ENCODE peak calls at places on chromosome 11, in ten cellular contexts. B, J, A, F, M, V, Q, X, Z and P are unnamed samples.

GRCh38 chr11:59891781-59892181 is 13.2 kb downstream of the OOSP3 start:
- DNase-seq in B (no peak), J (no peak), A (peak; percentile 79), F (no peak), M (no peak), V (no peak), Q (no peak), X (peak; percentile 11), Z (no peak), P (no peak)

GRCh38 chr11:25734592-25735211 is 597.2 kb upstream of the ANO3 start:
- DNase-seq in B (no peak), J (no peak), A (peak; percentile 88), F (no peak), M (no peak), V (no peak), Q (no peak), X (no peak), Z (no peak), P (no peak)

GRCh38 chr11:89458646-89459045 is 32.5 kb downstream of the NOX4 start:
- DNase-seq in B (no peak), J (no peak), A (no peak), F (no peak), M (no peak), V (no peak), Q (no peak), X (no peak), Z (no peak), P (no peak)

GRCh38 chr11:26231252-26231661 is 100.7 kb upstream of the ANO3 start:
- DNase-seq in B (no peak), J (no peak), A (no peak), F (no peak), M (no peak), V (no peak), Q (no peak), X (no peak), Z (no peak), P (no peak)

GRCh38 chr11:63491240-63491587 is 247 bp upstream of the PLAAT5 start:
- DNase-seq in B (no peak), J (no peak), A (no peak), F (no peak), M (no peak), V (no peak), Q (no peak), X (no peak), Z (no peak), P (no peak)

GRCh38 chr11:96161271-96162089 is 181.5 kb downstream of the MAML2 start:
- DNase-seq in B (no peak), J (no peak), A (peak; percentile 37), F (no peak), M (no peak), V (no peak), Q (no peak), X (no peak), Z (no peak), P (no peak)

GRCh38 chr11:70483077-70483861 is 84.9 kb downstream of the CTTN start:
- DNase-seq in B (peak; percentile 68), J (no peak), A (peak; percentile 43), F (peak; percentile 14), M (no peak), V (peak; percentile 60), Q (peak; percentile 83), X (peak; percentile 37), Z (peak; percentile 55), P (peak; percentile 6)

GRCh38 chr11:61885166-61885778 is 6.1 kb downstream of the FADS3 start:
- DNase-seq in B (no peak), J (no peak), A (no peak), F (no peak), M (no peak), V (no peak), Q (no peak), X (no peak), Z (no peak), P (no peak)

GRCh38 chr11:9571071-9571765 is 2.3 kb upstream of the WEE1 start:
- DNase-seq in B (no peak), J (no peak), A (no peak), F (no peak), M (no peak), V (no peak), Q (no peak), X (no peak), Z (no peak), P (no peak)

GRCh38 chr11:12137938-12138731 is 27.7 kb downstream of the MICAL2 start:
- DNase-seq in B (no peak), J (peak; percentile 65), A (no peak), F (no peak), M (no peak), V (no peak), Q (peak; percentile 47), X (no peak), Z (no peak), P (no peak)

GRCh38 chr11:61973603-61974162 is 6.2 kb upstream of the FTH1 start:
- DNase-seq in B (no peak), J (no peak), A (no peak), F (no peak), M (no peak), V (no peak), Q (peak; percentile 66), X (no peak), Z (no peak), P (no peak)

GRCh38 chr11:103594283-103594682 is 442.2 kb upstream of the DDI1 start:
- DNase-seq in B (no peak), J (no peak), A (no peak), F (no peak), M (no peak), V (no peak), Q (no peak), X (no peak), Z (no peak), P (no peak)

GRCh38 chr11:19868281-19868821 is 155.7 kb downstream of the NAV2 start:
- DNase-seq in B (no peak), J (peak; percentile 46), A (peak; percentile 49), F (no peak), M (no peak), V (no peak), Q (no peak), X (no peak), Z (no peak), P (no peak)

GRCh38 chr11:126467471-126467870 is 112.0 kb downstream of the ST3GAL4 start:
- DNase-seq in B (no peak), J (no peak), A (no peak), F (no peak), M (no peak), V (no peak), Q (no peak), X (no peak), Z (no peak), P (no peak)

GRCh38 chr11:74468058-74468457 is 709 bp upstream of the KCNE3 start:
- DNase-seq in B (no peak), J (no peak), A (peak; percentile 8), F (no peak), M (no peak), V (no peak), Q (no peak), X (no peak), Z (no peak), P (no peak)

DNA sequence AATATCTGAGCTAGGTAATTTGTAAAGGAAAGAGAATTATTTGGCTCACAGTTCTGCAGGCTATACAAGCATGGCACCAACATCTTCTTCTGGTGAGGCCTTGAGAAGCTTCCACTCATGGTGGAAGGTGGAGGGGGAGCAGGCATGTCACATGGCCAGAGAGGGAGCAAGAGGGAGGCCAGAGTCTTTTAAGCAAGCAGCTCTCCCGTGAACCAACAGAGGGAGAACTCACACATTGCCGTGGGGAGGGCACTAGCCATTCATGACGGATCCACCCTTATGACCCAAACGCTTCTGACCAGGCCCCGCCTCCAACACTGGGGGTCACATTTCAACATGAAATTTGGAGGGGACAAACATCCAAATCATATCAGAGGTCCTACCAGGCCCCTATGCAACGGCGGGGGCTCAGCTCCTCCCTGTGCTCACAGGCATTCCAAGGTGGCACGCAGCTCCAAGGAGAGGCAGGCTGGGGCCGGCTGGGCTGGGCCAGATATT is 4.6 kb downstream of the C11orf96 start:
- DNase-seq in B (no peak), J (no peak), A (peak; percentile 74), F (peak; percentile 6), M (no peak), V (peak; percentile 19), Q (no peak), X (no peak), Z (peak; percentile 44), P (no peak)
- TF ChIP-seq CTCF in B (no peak), J (peak; percentile 41), A (peak; percentile 40), F (no peak), M (no peak), V (peak; percentile 10), Q (peak; percentile 42), X (peak; percentile 55), Z (no peak), P (no peak)

DNA sequence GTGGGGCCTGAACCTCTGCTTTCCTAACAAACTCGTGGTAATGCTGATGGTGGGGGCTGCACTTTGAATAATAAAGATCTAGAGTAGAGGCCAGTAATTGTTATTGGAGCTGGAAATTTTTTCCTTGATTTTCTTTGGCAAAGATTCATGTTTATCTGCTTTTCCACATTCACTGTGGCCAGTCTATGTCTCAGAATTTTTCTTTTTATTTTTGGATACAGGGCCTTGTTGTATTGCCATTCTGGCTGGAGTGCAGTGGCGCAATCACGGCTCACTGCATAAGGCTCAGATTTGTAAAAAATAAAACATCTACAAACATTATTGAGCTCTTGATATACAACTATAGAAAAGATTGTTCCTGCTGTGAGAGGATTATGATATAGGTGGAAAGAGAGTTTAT is 1.6 kb downstream of the TMEM135 start:
- DNase-seq in B (no peak), J (no peak), A (no peak), F (no peak), M (no peak), V (no peak), Q (no peak), X (no peak), Z (peak; percentile 27), P (no peak)
- H3K4me3 ChIP-seq in B (peak overlapping the region; percentile 94), J (peak overlapping the region; percentile 93), A (peak overlapping the region; percentile 99), F (no peak overlapping the region), M (no peak overlapping the region), V (no peak overlapping the region), Q (peak overlapping the region; percentile 86), X (peak overlapping the region; percentile 89), Z (no peak overlapping the region), P (no peak overlapping the region)

GRCh38 chr11:67406420-67406968 is 2.6 kb downstream of the TBC1D10C start:
- DNase-seq in B (no peak), J (no peak), A (no peak), F (no peak), M (no peak), V (no peak), Q (no peak), X (no peak), Z (no peak), P (no peak)
- H3K4me1 ChIP-seq in B (peaks cover 6% of the 10 kb centered on the region), J (no peaks in the 10 kb centered on the region), A (peaks cover 11% of the 10 kb centered on the region), F (peaks cover 14% of the 10 kb centered on the region), M (peaks cover 81% of the 10 kb centered on the region), V (peaks cover 4% of the 10 kb centered on the region), Q (peaks cover 25% of the 10 kb centered on the region), X (no peaks in the 10 kb centered on the region), Z (peaks cover 7% of the 10 kb centered on the region), P (peaks cover 10% of the 10 kb centered on the region)

GRCh38 chr11:34105079-34105956 is at the start of gene NAT10:
- DNase-seq in B (peak; percentile 95), J (peak; percentile 96), A (peak; percentile 99), F (peak; percentile 99), M (peak; percentile 93), V (peak; percentile 98), Q (peak; percentile 97), X (peak; percentile 93), Z (peak; percentile 97), P (peak; percentile 99)
- TF ChIP-seq CTCF in B (no peak), J (peak; percentile 0), A (no peak), F (peak; percentile 25), M (no peak), V (no peak), Q (peak; percentile 21), X (no peak), Z (no peak), P (no peak)

GRCh38 chr11:37264783-37265182 is 666.7 kb upstream of the RAG2 start:
- DNase-seq in B (no peak), J (no peak), A (no peak), F (no peak), M (no peak), V (no peak), Q (no peak), X (no peak), Z (no peak), P (no peak)
- H3K4me3 ChIP-seq in B (no peak overlapping the region), J (no peak overlapping the region), A (no peak overlapping the region), F (no peak overlapping the region), M (no peak overlapping the region), V (no peak overlapping the region), Q (no peak overlapping the region), X (no peak overlapping the region), Z (no peak overlapping the region), P (no peak overlapping the region)